ENCODE peak calls at places on chromosomes 7 and 10, in six cellular contexts. N, S, I, W, Q and A are unnamed samples.

GRCh38 chr10:49408437-49409306 is 12.8 kb upstream of the DRGX start:
- DNase-seq in N (peak), S (no peak), I (no peak), W (no peak), Q (no peak), A (peak)

GRCh38 chr10:71085689-71086438 is 126.5 kb upstream of the UNC5B start:
- DNase-seq in N (no peak), S (peak), I (no peak), W (no peak), Q (no peak), A (no peak)

GRCh38 chr10:114879541-114880158 is 58.1 kb downstream of the FHIP2A start:
- DNase-seq in N (peak), S (no peak), I (peak), W (peak), Q (no peak), A (peak)

GRCh38 chr10:42888504-42889095 is 106.0 kb downstream of the BMS1 start:
- DNase-seq in N (peak), S (peak), I (no peak), W (no peak), Q (no peak), A (no peak)

GRCh38 chr7:157864911-157865310 is 528.1 kb downstream of the DNAJB6 start:
- DNase-seq in N (no peak), S (no peak), I (no peak), W (no peak), Q (no peak), A (no peak)

GRCh38 chr10:47277352-47278151 is 22.4 kb upstream of the GDF10 start:
- DNase-seq in N (no peak), S (no peak), I (no peak), W (no peak), Q (no peak), A (no peak)

GRCh38 chr7:50956522-50957155 is 173.9 kb upstream of the GRB10 start:
- DNase-seq in N (no peak), S (peak), I (no peak), W (no peak), Q (no peak), A (no peak)

GRCh38 chr10:120783098-120783497 is 68.1 kb upstream of the WDR11 start:
- DNase-seq in N (no peak), S (no peak), I (no peak), W (no peak), Q (no peak), A (no peak)

GRCh38 chr10:59901481-59901880 is 4.9 kb downstream of the CCDC6 start:
- DNase-seq in N (no peak), S (no peak), I (no peak), W (no peak), Q (no peak), A (no peak)
- H3K27ac ChIP-seq in N (no peak), S (peak), I (no peak), W (no peak), Q (no peak), A (no peak)

DNA sequence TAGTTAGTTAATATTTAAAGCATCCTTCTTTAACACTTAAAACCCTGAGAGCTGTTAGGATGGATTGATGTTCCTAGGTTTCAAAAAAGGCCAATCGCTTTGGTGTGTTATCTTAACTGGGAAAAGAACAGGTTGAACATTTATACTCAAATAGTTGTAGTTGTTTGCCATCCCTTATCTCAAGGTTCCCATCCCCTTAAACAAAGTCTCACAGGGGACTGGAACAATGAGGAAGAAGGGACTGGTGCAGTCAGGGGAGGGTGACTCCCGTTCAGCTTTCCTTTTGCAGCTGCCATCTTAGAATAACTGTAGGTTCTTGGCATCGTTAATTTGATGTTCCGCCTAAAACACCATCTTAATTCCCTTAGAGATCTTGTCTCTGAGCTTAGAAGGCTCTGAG is 2.6 kb upstream of the KBTBD2 start:
- DNase-seq in N (no peak), S (no peak), I (no peak), W (no peak), Q (no peak), A (no peak)
- H3K27ac ChIP-seq in N (no peak), S (peak), I (no peak), W (no peak), Q (no peak), A (no peak)

GRCh38 chr10:129098517-129098916 is 368.5 kb upstream of the MGMT start:
- DNase-seq in N (no peak), S (peak), I (no peak), W (no peak), Q (no peak), A (no peak)

GRCh38 chr10:129094813-129095212 is 372.2 kb upstream of the MGMT start:
- DNase-seq in N (no peak), S (peak), I (no peak), W (no peak), Q (no peak), A (no peak)

GRCh38 chr10:129097776-129098175 is 369.3 kb upstream of the MGMT start:
- DNase-seq in N (peak), S (peak), I (no peak), W (no peak), Q (no peak), A (no peak)

GRCh38 chr10:129095980-129096339 is 371.1 kb upstream of the MGMT start:
- DNase-seq in N (no peak), S (no peak), I (no peak), W (no peak), Q (no peak), A (no peak)

GRCh38 chr10:129096340-129096984 is 370.6 kb upstream of the MGMT start:
- DNase-seq in N (peak), S (peak), I (no peak), W (no peak), Q (no peak), A (no peak)
- H3K27ac ChIP-seq in N (no peak), S (peak), I (no peak), W (no peak), Q (no peak), A (no peak)

GRCh38 chr7:18530224-18531179 is 35.0 kb downstream of the HDAC9 start:
- DNase-seq in N (no peak), S (no peak), I (no peak), W (no peak), Q (no peak), A (no peak)

GRCh38 chr7:18532813-18533212 is 37.3 kb downstream of the HDAC9 start:
- DNase-seq in N (no peak), S (no peak), I (no peak), W (no peak), Q (no peak), A (no peak)

GRCh38 chr7:18531539-18531938 is 36.0 kb downstream of the HDAC9 start:
- DNase-seq in N (no peak), S (no peak), I (no peak), W (no peak), Q (no peak), A (no peak)

GRCh38 chr7:18526368-18526878 is 30.9 kb downstream of the HDAC9 start:
- DNase-seq in N (no peak), S (no peak), I (no peak), W (no peak), Q (no peak), A (no peak)

GRCh38 chr7:18529213-18529612 is 33.7 kb downstream of the HDAC9 start:
- DNase-seq in N (no peak), S (no peak), I (no peak), W (no peak), Q (no peak), A (no peak)
- H3K27ac ChIP-seq in N (no peak), S (no peak), I (no peak), W (no peak), Q (no peak), A (no peak)

DNA sequence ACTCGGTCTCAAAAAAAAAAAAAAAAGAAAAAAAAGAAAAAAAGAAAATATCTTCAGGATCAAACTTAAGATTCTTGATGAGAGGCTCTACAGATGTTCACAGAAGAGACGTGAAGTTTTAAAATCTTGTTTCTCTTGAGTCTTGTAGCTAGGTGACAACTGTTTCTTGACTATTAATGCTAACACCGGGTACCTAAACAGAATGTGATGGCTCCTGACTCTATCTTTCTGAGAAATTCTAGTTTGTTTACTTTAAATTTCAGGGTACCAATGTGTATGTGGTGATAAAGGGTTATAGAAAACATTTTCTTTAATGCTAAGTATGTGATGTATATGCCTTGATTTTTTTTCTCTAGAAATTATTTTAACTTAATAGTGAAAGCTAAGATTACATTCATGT is 61.0 kb downstream of the DAGLB start:
- DNase-seq in N (no peak), S (no peak), I (no peak), W (no peak), Q (no peak), A (no peak)
- H3K27ac ChIP-seq in N (no peak), S (no peak), I (no peak), W (peak), Q (peak), A (no peak)

GRCh38 chr10:95604630-95605029 is 43.5 kb upstream of the SORBS1 start:
- DNase-seq in N (no peak), S (no peak), I (no peak), W (no peak), Q (no peak), A (no peak)
- H3K27ac ChIP-seq in N (peak), S (peak), I (peak), W (no peak), Q (no peak), A (no peak)

GRCh38 chr7:159015081-159015893 is 129.4 kb downstream of the VIPR2 start:
- DNase-seq in N (no peak), S (no peak), I (peak), W (no peak), Q (peak), A (no peak)

GRCh38 chr7:159013181-159013690 is 131.4 kb downstream of the VIPR2 start:
- DNase-seq in N (no peak), S (no peak), I (no peak), W (no peak), Q (no peak), A (no peak)

GRCh38 chr7:159013825-159014289 is 130.8 kb downstream of the VIPR2 start:
- DNase-seq in N (no peak), S (no peak), I (no peak), W (no peak), Q (no peak), A (no peak)

GRCh38 chr7:159015894-159016410 is 128.7 kb downstream of the VIPR2 start:
- DNase-seq in N (no peak), S (no peak), I (no peak), W (no peak), Q (no peak), A (no peak)

GRCh38 chr7:159014297-159015062 is 130.2 kb downstream of the VIPR2 start:
- DNase-seq in N (no peak), S (no peak), I (no peak), W (no peak), Q (no peak), A (no peak)
- H3K27ac ChIP-seq in N (no peak), S (peak), I (peak), W (no peak), Q (no peak), A (no peak)

GRCh38 chr7:77316219-77316978 is 99.8 kb downstream of the GSAP start:
- DNase-seq in N (no peak), S (no peak), I (no peak), W (no peak), Q (no peak), A (no peak)

GRCh38 chr7:77318019-77318418 is 98.1 kb downstream of the GSAP start:
- DNase-seq in N (no peak), S (no peak), I (no peak), W (no peak), Q (no peak), A (no peak)

GRCh38 chr7:77320161-77320560 is 96.0 kb downstream of the GSAP start:
- DNase-seq in N (no peak), S (no peak), I (no peak), W (no peak), Q (no peak), A (no peak)

GRCh38 chr7:77326131-77326530 is 90.0 kb downstream of the GSAP start:
- DNase-seq in N (no peak), S (no peak), I (no peak), W (no peak), Q (no peak), A (no peak)

GRCh38 chr7:77321300-77321699 is 94.8 kb downstream of the GSAP start:
- DNase-seq in N (peak), S (no peak), I (no peak), W (no peak), Q (no peak), A (no peak)
- H3K27ac ChIP-seq in N (peak), S (no peak), I (no peak), W (no peak), Q (no peak), A (no peak)